ENCODE peak calls at places on chromosomes 3 and 15, in four cellular contexts. One of them, this sample, is unnamed.

GRCh38 chr3:112456147-112456546 is 43.1 kb downstream of the BTLA start:
- DNase-seq in HepG2: no peak
- DNase-seq in GM12878: no peak
- DNase-seq in K562: no peak
- DNase-seq in this sample: no peak

GRCh38 chr3:124409650-124410275 is 320.5 kb upstream of the UMPS start:
- DNase-seq in HepG2: no peak
- DNase-seq in GM12878: no peak
- DNase-seq in K562: no peak
- DNase-seq in this sample: no peak

GRCh38 chr15:58185439-58185838 is 47.3 kb downstream of the AQP9 start:
- DNase-seq in HepG2: no peak
- DNase-seq in K562: no peak
- DNase-seq in GM12878: no peak
- DNase-seq in this sample: no peak

GRCh38 chr3:128969993-128970740 is 23.7 kb downstream of the CFAP92 start:
- DNase-seq in K562: peak
- DNase-seq in GM12878: no peak
- DNase-seq in HepG2: peak
- DNase-seq in this sample: peak

GRCh38 chr3:128322030-128323022 is 144.4 kb downstream of the DNAJB8 start:
- DNase-seq in HepG2: no peak
- DNase-seq in K562: peak
- DNase-seq in GM12878: no peak
- DNase-seq in this sample: peak

GRCh38 chr3:19147905-19148767 is at the start of gene KCNH8:
- DNase-seq in GM12878: no peak
- DNase-seq in K562: peak
- DNase-seq in HepG2: no peak
- DNase-seq in this sample: peak

GRCh38 chr15:77753238-77753873 is 120.6 kb upstream of the LINGO1 start:
- DNase-seq in GM12878: no peak
- DNase-seq in HepG2: peak
- DNase-seq in K562: peak
- DNase-seq in this sample: peak

GRCh38 chr3:45593708-45594601 is 596 bp upstream of the LIMD1 start:
- DNase-seq in HepG2: peak
- DNase-seq in GM12878: no peak
- DNase-seq in K562: peak
- DNase-seq in this sample: peak

GRCh38 chr3:15903164-15903563 is 105.4 kb upstream of the ANKRD28 start:
- DNase-seq in K562: no peak
- DNase-seq in HepG2: no peak
- DNase-seq in GM12878: no peak
- DNase-seq in this sample: no peak

GRCh38 chr3:43417133-43417532 is 130.8 kb downstream of the SNRK start:
- DNase-seq in K562: peak
- DNase-seq in HepG2: no peak
- DNase-seq in GM12878: no peak
- DNase-seq in this sample: no peak

GRCh38 chr15:52005748-52006701 is 13.0 kb upstream of the MAPK6 start:
- DNase-seq in K562: peak
- DNase-seq in HepG2: peak
- DNase-seq in GM12878: peak
- DNase-seq in this sample: no peak

GRCh38 chr3:56347219-56347871 is 120.9 kb downstream of the ERC2 start:
- DNase-seq in K562: peak
- DNase-seq in HepG2: no peak
- DNase-seq in GM12878: no peak
- DNase-seq in this sample: peak

GRCh38 chr3:37183976-37184375 is 9.6 kb upstream of the LRRFIP2 start:
- DNase-seq in GM12878: no peak
- DNase-seq in HepG2: no peak
- DNase-seq in K562: no peak
- DNase-seq in this sample: no peak

GRCh38 chr3:14879161-14879888 is 60.6 kb downstream of the FGD5 start:
- DNase-seq in K562: no peak
- DNase-seq in GM12878: no peak
- DNase-seq in HepG2: no peak
- DNase-seq in this sample: peak

GRCh38 chr3:32319607-32320006 is 72.0 kb upstream of the CMTM7 start:
- DNase-seq in GM12878: no peak
- DNase-seq in HepG2: no peak
- DNase-seq in K562: no peak
- DNase-seq in this sample: no peak

GRCh38 chr3:52682016-52682415 is 3.7 kb downstream of the PBRM1 start:
- DNase-seq in GM12878: no peak
- DNase-seq in HepG2: peak
- DNase-seq in K562: peak
- DNase-seq in this sample: no peak

GRCh38 chr3:23668430-23668904 is 137.3 kb upstream of the UBE2E1 start:
- DNase-seq in K562: no peak
- DNase-seq in HepG2: no peak
- DNase-seq in GM12878: no peak
- DNase-seq in this sample: no peak

GRCh38 chr3:123110238-123110952 is 43.6 kb downstream of the PDIA5 start:
- DNase-seq in K562: no peak
- DNase-seq in GM12878: no peak
- DNase-seq in HepG2: no peak
- DNase-seq in this sample: no peak

GRCh38 chr3:49602877-49603411 is 48.7 kb downstream of the BSN start:
- DNase-seq in K562: no peak
- DNase-seq in HepG2: no peak
- DNase-seq in GM12878: no peak
- DNase-seq in this sample: no peak

GRCh38 chr3:65604863-65605526 is 433.7 kb downstream of the MAGI1 start:
- DNase-seq in K562: peak
- DNase-seq in GM12878: no peak
- DNase-seq in HepG2: no peak
- DNase-seq in this sample: no peak

GRCh38 chr15:78035861-78036476 is 41.5 kb downstream of the TBC1D2B start:
- DNase-seq in K562: peak
- DNase-seq in HepG2: peak
- DNase-seq in GM12878: no peak
- DNase-seq in this sample: no peak

GRCh38 chr3:198079771-198080520 is 119.9 kb downstream of the LMLN start:
- DNase-seq in K562: peak
- DNase-seq in GM12878: no peak
- DNase-seq in HepG2: no peak
- DNase-seq in this sample: peak

GRCh38 chr15:77021803-77022381 is 27.0 kb downstream of the PSTPIP1 start:
- DNase-seq in GM12878: no peak
- DNase-seq in K562: no peak
- DNase-seq in HepG2: no peak
- DNase-seq in this sample: no peak

GRCh38 chr3:47854720-47855455 is 52.0 kb downstream of the DHX30 start:
- DNase-seq in K562: no peak
- DNase-seq in HepG2: no peak
- DNase-seq in GM12878: no peak
- DNase-seq in this sample: no peak

GRCh38 chr15:75751116-75751875 is 38.6 kb upstream of the CSPG4 start:
- DNase-seq in GM12878: no peak
- DNase-seq in HepG2: no peak
- DNase-seq in K562: no peak
- DNase-seq in this sample: no peak

GRCh38 chr3:152349397-152349796 is 80.7 kb downstream of the MBNL1 start:
- DNase-seq in K562: no peak
- DNase-seq in HepG2: no peak
- DNase-seq in GM12878: no peak
- DNase-seq in this sample: no peak

GRCh38 chr3:185715091-185715490 is 109.8 kb downstream of the IGF2BP2 start:
- DNase-seq in HepG2: no peak
- DNase-seq in K562: no peak
- DNase-seq in GM12878: no peak
- DNase-seq in this sample: peak

GRCh38 chr3:71511037-71511436 is 72.5 kb downstream of the FOXP1 start:
- DNase-seq in K562: peak
- DNase-seq in HepG2: no peak
- DNase-seq in GM12878: no peak
- DNase-seq in this sample: no peak

GRCh38 chr3:149547413-149547812 is 72.9 kb downstream of the TM4SF4 start:
- DNase-seq in HepG2: no peak
- DNase-seq in K562: no peak
- DNase-seq in GM12878: no peak
- DNase-seq in this sample: no peak

GRCh38 chr15:63876085-63876662 is 42.4 kb upstream of the HERC1 start:
- DNase-seq in HepG2: no peak
- DNase-seq in K562: no peak
- DNase-seq in GM12878: no peak
- DNase-seq in this sample: no peak

GRCh38 chr15:94100814-94101213 is 130.5 kb upstream of the MCTP2 start:
- DNase-seq in GM12878: no peak
- DNase-seq in K562: no peak
- DNase-seq in HepG2: no peak
- DNase-seq in this sample: no peak

GRCh38 chr15:94094310-94094709 is 137.1 kb upstream of the MCTP2 start:
- DNase-seq in K562: no peak
- DNase-seq in GM12878: no peak
- DNase-seq in HepG2: no peak
- DNase-seq in this sample: no peak

GRCh38 chr15:94097567-94097966 is 133.8 kb upstream of the MCTP2 start:
- DNase-seq in GM12878: no peak
- DNase-seq in HepG2: no peak
- DNase-seq in K562: no peak
- DNase-seq in this sample: no peak

GRCh38 chr15:94098877-94099606 is 132.3 kb upstream of the MCTP2 start:
- DNase-seq in GM12878: no peak
- DNase-seq in HepG2: no peak
- DNase-seq in K562: no peak
- DNase-seq in this sample: no peak
- TF ChIP-seq CREM in GM12878: no peak
- TF ChIP-seq CREM in HepG2: no peak
- TF ChIP-seq CREM in K562: no peak
- TF ChIP-seq CREM in this sample: no peak

GRCh38 chr15:67885848-67886247 is 46.0 kb upstream of the RNU6-1 start:
- DNase-seq in HepG2: no peak
- DNase-seq in GM12878: no peak
- DNase-seq in K562: no peak
- DNase-seq in this sample: no peak

GRCh38 chr15:67884009-67884408 is 44.2 kb upstream of the RNU6-1 start:
- DNase-seq in HepG2: no peak
- DNase-seq in K562: no peak
- DNase-seq in GM12878: no peak
- DNase-seq in this sample: no peak

GRCh38 chr15:67883228-67883773 is 43.5 kb upstream of the RNU6-1 start:
- DNase-seq in K562: peak
- DNase-seq in GM12878: no peak
- DNase-seq in HepG2: no peak
- DNase-seq in this sample: no peak

GRCh38 chr15:67882487-67883227 is 42.8 kb upstream of the RNU6-1 start:
- DNase-seq in HepG2: no peak
- DNase-seq in GM12878: no peak
- DNase-seq in K562: peak
- DNase-seq in this sample: no peak

DNA sequence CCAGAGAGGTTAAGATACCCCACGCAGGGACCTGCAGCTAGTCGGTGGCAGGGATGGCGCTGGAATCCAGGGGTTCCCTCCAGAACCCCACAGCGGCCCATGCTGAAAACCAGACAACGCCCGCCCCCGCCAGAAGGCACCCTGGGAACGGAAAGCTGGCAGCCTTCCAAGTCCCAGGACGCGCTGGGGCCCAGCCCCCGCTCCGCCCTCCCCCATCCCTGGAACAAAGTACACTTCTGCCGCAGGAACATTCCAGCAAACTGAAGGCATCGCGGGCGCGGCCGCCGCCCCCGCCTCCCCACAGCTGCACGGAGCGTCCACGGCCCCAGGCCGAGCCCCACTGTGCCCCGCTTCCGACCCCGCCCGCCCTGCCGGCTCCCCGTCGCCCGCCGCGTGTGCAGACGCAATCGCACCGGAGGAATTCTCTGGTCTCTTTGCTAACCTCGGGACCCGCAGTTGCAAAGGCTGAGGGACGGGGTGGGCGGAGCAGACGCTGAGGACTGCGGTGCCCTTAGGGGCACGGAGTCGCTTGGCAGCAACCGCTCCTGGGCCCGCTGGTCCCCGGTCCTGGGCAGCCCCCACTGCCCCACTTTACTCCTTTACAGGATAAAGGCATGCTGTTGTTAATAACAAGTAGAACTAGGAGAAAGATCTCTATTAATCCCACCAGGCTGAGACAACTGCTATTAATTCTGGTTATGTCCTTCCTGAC is 44.8 kb upstream of the RNU6-1 start:
- DNase-seq in GM12878: no peak
- DNase-seq in HepG2: peak
- DNase-seq in K562: peak
- DNase-seq in this sample: peak
- TF ChIP-seq CREM in GM12878: no peak
- TF ChIP-seq CREM in HepG2: no peak
- TF ChIP-seq CREM in K562: peak
- TF ChIP-seq CREM in this sample: no peak

DNA sequence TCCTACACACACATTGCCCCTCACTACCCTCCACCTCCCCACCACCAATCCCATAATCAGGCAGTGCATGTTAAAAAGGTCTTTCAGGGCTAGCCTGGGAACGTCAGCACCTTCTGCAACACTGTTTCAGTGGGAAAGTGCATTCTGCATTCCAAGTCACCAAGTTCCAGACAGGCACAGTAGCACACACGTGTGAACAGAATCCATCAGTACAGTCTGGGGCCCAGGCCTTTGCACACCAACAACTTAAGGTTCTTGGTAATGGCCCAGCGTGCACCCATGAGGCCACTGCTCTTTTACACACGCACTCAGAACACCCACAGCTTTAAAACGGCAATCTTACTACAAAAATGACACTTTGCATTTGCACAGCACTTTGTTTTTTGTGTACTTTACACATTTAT is 1.2 kb downstream of the ANXA2 start:
- DNase-seq in K562: no peak
- DNase-seq in HepG2: no peak
- DNase-seq in GM12878: no peak
- DNase-seq in this sample: no peak
- TF ChIP-seq CREM in K562: no peak
- TF ChIP-seq CREM in HepG2: no peak
- TF ChIP-seq CREM in GM12878: no peak
- TF ChIP-seq CREM in this sample: no peak

DNA sequence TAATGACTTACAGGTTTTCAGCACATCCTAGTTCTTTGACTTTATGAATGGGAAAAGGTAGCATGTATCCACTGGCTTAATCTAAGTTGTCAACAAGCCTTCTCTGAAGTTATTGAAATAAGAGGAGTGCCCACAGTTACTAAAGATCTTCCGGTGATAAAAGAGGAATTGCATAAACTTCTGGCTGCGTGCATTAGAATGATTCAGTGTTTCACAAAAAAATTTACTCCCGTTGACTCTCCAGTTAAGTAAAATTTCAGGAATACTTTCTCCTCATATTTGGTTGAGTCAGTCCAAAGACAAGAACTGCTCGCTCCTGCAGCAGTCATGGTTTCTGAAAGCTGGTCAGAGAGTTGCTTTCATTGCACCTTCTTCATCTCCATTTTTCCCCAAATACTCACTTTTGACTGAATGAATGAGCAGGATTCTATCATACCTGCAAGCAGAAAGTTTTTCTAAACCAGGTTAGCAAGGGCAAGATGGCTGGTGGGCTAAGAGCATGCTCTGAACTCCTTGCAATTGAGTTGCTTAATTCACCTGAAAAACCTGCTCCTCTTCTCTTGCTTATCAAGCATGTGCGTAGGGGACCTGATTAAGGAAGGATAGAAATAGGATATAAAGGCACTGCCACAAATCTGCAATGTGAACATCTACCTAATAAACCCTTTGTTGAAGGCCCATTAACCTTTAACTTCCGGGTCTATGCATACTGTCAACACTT is 64.2 kb upstream of the TIMP4 start:
- DNase-seq in K562: no peak
- DNase-seq in HepG2: peak
- DNase-seq in GM12878: no peak
- DNase-seq in this sample: no peak
- TF ChIP-seq CREM in K562: no peak
- TF ChIP-seq CREM in HepG2: no peak
- TF ChIP-seq CREM in GM12878: no peak
- TF ChIP-seq CREM in this sample: no peak

This sample was measured in WTC11.